ENCODE peak calls at places on chromosome 22, in five cellular contexts. H is right lobe of liver, B is HCT116, Z is astrocyte, E is hepatocyte. I is an unnamed sample.

GRCh38 chr22:48679656-48680555 is 1147.8 kb downstream of the BRD1 start:
- DNase-seq in B (no peak), H (no peak), E (no peak), Z (no peak), I (no peak)

GRCh38 chr22:43017525-43018290 is 2.8 kb upstream of the PACSIN2 start:
- DNase-seq in B (no peak), Z (no peak), H (no peak), E (no peak), I (no peak)

GRCh38 chr22:49779853-49780271 is 47.8 kb downstream of the BRD1 start:
- DNase-seq in H (no peak), E (no peak), B (no peak), Z (no peak), I (no peak)

GRCh38 chr22:39367040-39367439 is 17.2 kb downstream of the SYNGR1 start:
- DNase-seq in B (no peak), Z (no peak), E (no peak), H (no peak), I (no peak)

GRCh38 chr22:42074153-42074750 is at the start of gene PHETA2:
- DNase-seq in Z (no peak), H (no peak), E (peak; percentile 52), B (no peak), I (peak; percentile 65)

GRCh38 chr22:40512426-40513136 is 123.9 kb downstream of the MRTFA start:
- DNase-seq in H (no peak), E (peak; percentile 32), Z (peak; percentile 99), B (no peak), I (no peak)

GRCh38 chr22:47484960-47485571 is 722.6 kb downstream of the TBC1D22A start:
- DNase-seq in Z (no peak), E (no peak), H (no peak), B (no peak), I (no peak)

GRCh38 chr22:31486951-31487350 is 2.7 kb downstream of the EIF4ENIF1 start:
- DNase-seq in H (no peak), E (no peak), Z (no peak), B (no peak), I (no peak)

GRCh38 chr22:18906896-18907295 is 776 bp downstream of the DGCR6 start:
- DNase-seq in Z (no peak), B (no peak), E (no peak), H (no peak), I (no peak)

GRCh38 chr22:28702891-28703290 is 23.3 kb upstream of the TTC28 start:
- DNase-seq in H (no peak), E (no peak), Z (no peak), B (no peak), I (no peak)

GRCh38 chr22:27941143-27941542 is 22.1 kb upstream of the PITPNB start:
- DNase-seq in E (no peak), Z (no peak), B (no peak), H (no peak), I (no peak)

GRCh38 chr22:47100646-47101045 is 338.2 kb downstream of the TBC1D22A start:
- DNase-seq in H (no peak), Z (no peak), B (no peak), E (peak; percentile 3), I (no peak)

GRCh38 chr22:29041408-29041807 is 20.2 kb downstream of the C22orf31 start:
- DNase-seq in H (no peak), Z (peak; percentile 93), E (no peak), B (no peak), I (no peak)

GRCh38 chr22:29946220-29946619 is 63.2 kb downstream of the MTMR3 start:
- DNase-seq in B (no peak), E (no peak), H (no peak), Z (no peak), I (no peak)

GRCh38 chr22:40890881-40891280 is 29.0 kb upstream of the DNAJB7 start:
- DNase-seq in E (no peak), Z (no peak), H (no peak), B (no peak), I (no peak)

GRCh38 chr22:40764743-40765441 is 54.3 kb downstream of the SLC25A17 start:
- DNase-seq in Z (no peak), H (no peak), E (no peak), B (no peak), I (no peak)

GRCh38 chr22:46457502-46458488 is 79.6 kb downstream of the CELSR1 start:
- DNase-seq in B (no peak), H (no peak), E (peak; percentile 36), Z (peak; percentile 82), I (no peak)

GRCh38 chr22:43134553-43134952 is 8.6 kb downstream of the MCAT start:
- DNase-seq in B (no peak), Z (no peak), E (no peak), H (no peak), I (no peak)

DNA sequence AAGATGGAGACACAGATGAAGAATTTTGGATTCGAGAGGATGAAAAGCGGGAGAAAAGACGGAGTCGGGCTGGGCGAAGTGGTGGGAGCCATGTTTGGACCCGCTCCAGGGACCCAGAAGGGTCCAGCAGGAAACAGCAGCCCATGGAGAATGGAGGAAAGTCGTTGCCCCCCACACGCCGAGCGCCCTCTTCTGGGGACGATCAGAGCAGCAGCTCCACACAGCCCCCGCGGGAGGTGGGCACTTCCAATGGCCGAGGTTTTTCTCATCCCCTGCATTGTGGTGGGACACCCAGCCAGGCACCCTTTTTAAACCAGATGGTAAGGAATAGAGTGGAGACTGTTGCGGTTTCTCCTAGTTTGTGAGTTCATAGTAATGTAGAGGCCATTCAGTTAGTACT is 22.8 kb upstream of the SLC25A18 start:
- DNase-seq in E (no peak), B (no peak), Z (no peak), H (no peak), I (no peak)
- TF ChIP-seq CTCF in E (no peak), B (peak; percentile 46), Z (no peak), H (no peak), I (no peak)

GRCh38 chr22:44330727-44331660 is 18.2 kb upstream of the SHISAL1 start:
- DNase-seq in E (no peak), H (no peak), B (no peak), Z (no peak), I (no peak)
- H3K27me3 ChIP-seq in E (peaks cover 51% of the 10 kb centered on the region), H (peaks cover 5% of the 10 kb centered on the region), B (no peaks in the 10 kb centered on the region), Z (peaks cover 22% of the 10 kb centered on the region), I (peaks cover 30% of the 10 kb centered on the region)

GRCh38 chr22:44624689-44625420 is 77.1 kb upstream of the PRR5 start:
- DNase-seq in E (no peak), B (no peak), H (no peak), Z (no peak), I (no peak)

GRCh38 chr22:44623771-44624510 is 78.1 kb upstream of the PRR5 start:
- DNase-seq in B (no peak), Z (no peak), H (no peak), E (peak; percentile 70), I (no peak)

GRCh38 chr22:44627521-44628139 is 74.4 kb upstream of the PRR5 start:
- DNase-seq in B (no peak), E (no peak), Z (no peak), H (no peak), I (no peak)

GRCh38 chr22:44625981-44626687 is 75.9 kb upstream of the PRR5 start:
- DNase-seq in Z (no peak), E (peak; percentile 81), B (peak; percentile 38), H (peak; percentile 78), I (peak; percentile 71)

GRCh38 chr22:44625421-44625760 is 76.6 kb upstream of the PRR5 start:
- DNase-seq in Z (no peak), H (no peak), B (no peak), E (no peak), I (no peak)
- H3K4me1 ChIP-seq in Z (peaks cover under 1% of the 10 kb centered on the region), H (no peaks in the 10 kb centered on the region), B (peaks cover 4% of the 10 kb centered on the region), E (no peaks in the 10 kb centered on the region), I (no peaks in the 10 kb centered on the region)

DNA sequence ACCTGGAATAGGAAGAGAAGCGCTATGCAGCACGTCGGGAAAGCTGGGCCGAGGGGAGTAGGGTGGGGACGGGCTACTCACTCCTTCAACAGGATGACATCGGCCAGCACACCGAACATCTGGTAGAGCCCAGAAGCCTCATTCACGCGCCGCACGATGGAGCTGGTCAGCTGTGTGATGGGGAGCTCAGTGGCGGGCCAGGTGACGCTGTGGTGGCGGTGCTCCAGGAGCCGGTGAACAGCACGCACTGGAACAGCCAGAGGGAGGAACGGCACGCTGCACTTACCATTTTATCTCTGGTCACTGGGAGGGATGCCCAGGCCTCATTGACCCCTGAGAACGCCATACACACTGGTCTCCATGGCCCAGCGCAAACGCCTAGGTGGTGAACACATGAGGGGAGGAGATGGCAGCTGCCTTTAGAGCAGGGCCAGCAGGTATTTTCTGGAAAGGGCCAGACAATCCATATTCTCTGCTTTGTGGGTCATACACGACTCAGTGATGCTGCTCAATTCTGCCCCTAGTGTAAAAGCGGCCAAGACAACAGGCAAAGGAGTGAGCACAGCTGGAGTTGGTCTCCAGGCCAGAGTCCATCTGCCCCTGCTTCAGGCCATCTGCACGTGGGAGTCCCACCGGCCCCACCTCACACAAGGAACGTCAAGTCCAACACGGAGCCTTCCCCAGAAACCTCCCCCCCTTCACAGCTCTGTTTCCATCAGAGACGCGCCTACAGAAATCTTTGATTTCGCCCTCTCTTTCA is 8.8 kb downstream of the FOXRED2 start:
- DNase-seq in Z (no peak), E (no peak), H (no peak), B (no peak), I (no peak)
- TF ChIP-seq CTCF in Z (no peak), E (no peak), H (no peak), B (no peak), I (no peak)

GRCh38 chr22:45183974-45184373 is 20.2 kb downstream of the NUP50 start:
- DNase-seq in H (no peak), B (no peak), Z (no peak), E (no peak), I (no peak)

GRCh38 chr22:45180280-45180679 is 16.6 kb downstream of the NUP50 start:
- DNase-seq in E (no peak), Z (no peak), B (no peak), H (no peak), I (no peak)

GRCh38 chr22:45181766-45182165 is 18.0 kb downstream of the NUP50 start:
- DNase-seq in B (no peak), Z (peak; percentile 36), E (no peak), H (no peak), I (no peak)

GRCh38 chr22:45179276-45180049 is 15.7 kb downstream of the NUP50 start:
- DNase-seq in B (no peak), Z (no peak), E (no peak), H (no peak), I (no peak)

GRCh38 chr22:45181240-45181639 is 17.5 kb downstream of the NUP50 start:
- DNase-seq in H (no peak), Z (no peak), B (no peak), E (no peak), I (no peak)
- H3K27me3 ChIP-seq in H (no peaks in the 10 kb centered on the region), Z (no peaks in the 10 kb centered on the region), B (no peaks in the 10 kb centered on the region), E (no peaks in the 10 kb centered on the region), I (no peaks in the 10 kb centered on the region)

GRCh38 chr22:37747090-37747714 is 50.4 kb downstream of the TRIOBP start:
- DNase-seq in H (no peak), E (peak; percentile 48), Z (peak; percentile 27), B (no peak), I (peak; percentile 60)
- H3K4me1 ChIP-seq in H (peaks cover 13% of the 10 kb centered on the region), E (peaks cover 71% of the 10 kb centered on the region), Z (peaks cover 71% of the 10 kb centered on the region), B (peaks cover 85% of the 10 kb centered on the region), I (peaks cover 31% of the 10 kb centered on the region)

I was measured in colonic mucosa.